ENCODE peak calls at places on chromosome 22, in nine cellular contexts. K, T, H, F, L, U, P, O and B are unnamed samples.

GRCh38 chr22:27627444-27627833 is 174.1 kb downstream of the MN1 start:
- DNase-seq in K (no peak), T (no peak), H (no peak), F (no peak), L (peak), U (no peak), P (no peak), O (no peak), B (no peak)

GRCh38 chr22:46365166-46365624 is 29.7 kb downstream of the TRMU start:
- DNase-seq in K (no peak), T (peak), H (no peak), F (no peak), L (no peak), U (no peak), P (no peak), O (no peak), B (no peak)

GRCh38 chr22:45129703-45130524 is 33.8 kb upstream of the NUP50 start:
- DNase-seq in K (no peak), T (no peak), H (peak), F (no peak), L (no peak), U (no peak), P (no peak), O (no peak), B (peak)

GRCh38 chr22:25709758-25710157 is 32.2 kb upstream of the MYO18B start:
- DNase-seq in K (no peak), T (no peak), H (peak), F (peak), L (no peak), U (no peak), P (no peak), O (no peak), B (no peak)

GRCh38 chr22:21612858-21613257 is 17.0 kb downstream of the YDJC start:
- DNase-seq in K (no peak), T (no peak), H (no peak), F (no peak), L (no peak), U (no peak), P (no peak), O (no peak), B (no peak)

GRCh38 chr22:44575344-44576268 is 77.6 kb upstream of the RTL6 start:
- DNase-seq in K (no peak), T (no peak), H (no peak), F (peak), L (no peak), U (no peak), P (no peak), O (no peak), B (no peak)

GRCh38 chr22:38741576-38741975 is 14.2 kb downstream of the SUN2 start:
- DNase-seq in K (no peak), T (no peak), H (no peak), F (no peak), L (no peak), U (no peak), P (no peak), O (no peak), B (no peak)

GRCh38 chr22:44591146-44591790 is 93.2 kb upstream of the RTL6 start:
- DNase-seq in K (no peak), T (no peak), H (no peak), F (no peak), L (no peak), U (no peak), P (no peak), O (no peak), B (no peak)

GRCh38 chr22:42688241-42688913 is 32.3 kb downstream of the A4GALT start:
- DNase-seq in K (peak), T (peak), H (no peak), F (no peak), L (no peak), U (no peak), P (peak), O (peak), B (no peak)

GRCh38 chr22:46086577-46087335 is 63.6 kb upstream of the PPARA start:
- DNase-seq in K (no peak), T (peak), H (no peak), F (no peak), L (no peak), U (no peak), P (no peak), O (no peak), B (no peak)

GRCh38 chr22:35686298-35686697 is 31.4 kb upstream of the APOL5 start:
- DNase-seq in K (no peak), T (no peak), H (no peak), F (no peak), L (no peak), U (no peak), P (no peak), O (no peak), B (no peak)

GRCh38 chr22:50621491-50621880 is 6.5 kb downstream of the ARSA start:
- DNase-seq in K (no peak), T (peak), H (peak), F (peak), L (no peak), U (peak), P (peak), O (peak), B (no peak)

GRCh38 chr22:48490513-48491411 is 1336.9 kb downstream of the BRD1 start:
- DNase-seq in K (no peak), T (no peak), H (no peak), F (no peak), L (no peak), U (no peak), P (no peak), O (no peak), B (no peak)

GRCh38 chr22:25748704-25749103 is 6.7 kb downstream of the MYO18B start:
- DNase-seq in K (no peak), T (peak), H (no peak), F (no peak), L (no peak), U (no peak), P (no peak), O (no peak), B (no peak)

GRCh38 chr22:49800408-49801238 is 27.1 kb downstream of the BRD1 start:
- DNase-seq in K (no peak), T (no peak), H (no peak), F (no peak), L (no peak), U (no peak), P (no peak), O (no peak), B (no peak)

GRCh38 chr22:29004647-29005371 is 56.8 kb downstream of the C22orf31 start:
- DNase-seq in K (no peak), T (peak), H (no peak), F (no peak), L (peak), U (no peak), P (peak), O (no peak), B (no peak)

GRCh38 chr22:17773606-17774205 is 563 bp downstream of the BID start:
- DNase-seq in K (no peak), T (peak), H (peak), F (peak), L (peak), U (peak), P (peak), O (peak), B (no peak)

GRCh38 chr22:43288807-43289417 is 54.3 kb downstream of the SCUBE1 start:
- DNase-seq in K (no peak), T (no peak), H (no peak), F (no peak), L (no peak), U (no peak), P (no peak), O (no peak), B (no peak)

GRCh38 chr22:25053153-25053805 is 100.8 kb downstream of the KIAA1671 start:
- DNase-seq in K (no peak), T (peak), H (no peak), F (no peak), L (no peak), U (no peak), P (peak), O (no peak), B (no peak)

GRCh38 chr22:31272522-31273446 is 19.5 kb downstream of the PIK3IP1 start:
- DNase-seq in K (peak), T (peak), H (no peak), F (no peak), L (peak), U (peak), P (peak), O (peak), B (no peak)

GRCh38 chr22:21927174-21927823 is 25.3 kb downstream of the PPM1F start:
- DNase-seq in K (no peak), T (no peak), H (no peak), F (no peak), L (no peak), U (no peak), P (no peak), O (no peak), B (no peak)

GRCh38 chr22:42366815-42367581 is 65.2 kb downstream of the NFAM1 start:
- DNase-seq in K (no peak), T (peak), H (no peak), F (no peak), L (no peak), U (no peak), P (no peak), O (no peak), B (no peak)

GRCh38 chr22:30870451-30871345 is 97.9 kb downstream of the MORC2 start:
- DNase-seq in K (no peak), T (no peak), H (no peak), F (peak), L (peak), U (no peak), P (no peak), O (no peak), B (no peak)

GRCh38 chr22:40498454-40499186 is 128.2 kb downstream of the SGSM3 start:
- DNase-seq in K (peak), T (no peak), H (no peak), F (no peak), L (no peak), U (no peak), P (peak), O (no peak), B (peak)

GRCh38 chr22:44118645-44119315 is 61.9 kb upstream of the PARVG start:
- DNase-seq in K (no peak), T (no peak), H (no peak), F (no peak), L (no peak), U (no peak), P (no peak), O (no peak), B (no peak)

GRCh38 chr22:46070215-46070721 is 80.1 kb upstream of the PPARA start:
- DNase-seq in K (no peak), T (peak), H (peak), F (peak), L (no peak), U (peak), P (peak), O (no peak), B (no peak)

GRCh38 chr22:22520667-22521602 is 865 bp upstream of the ZNF280A start:
- DNase-seq in K (no peak), T (no peak), H (no peak), F (no peak), L (no peak), U (no peak), P (no peak), O (peak), B (no peak)